ENCODE peak calls at places on chromosomes 4 and X, in eight cellular contexts. V, O, G, R, W, L, D and T are unnamed samples.

GRCh38 chr4:182869697-182870096 is 47.5 kb downstream of the DCTD start:
- DNase-seq in V (no peak), O (no peak), G (no peak), R (no peak), W (no peak), L (no peak), D (no peak), T (no peak)

GRCh38 chr4:82591592-82591991 is 29.8 kb upstream of the TMEM150C start:
- DNase-seq in V (no peak), O (no peak), G (no peak), R (no peak), W (no peak), L (no peak), D (no peak), T (no peak)

GRCh38 chrX:53445977-53446376 is 11.8 kb upstream of the HSD17B10 start:
- DNase-seq in V (no peak), O (peak), G (peak), R (peak), W (peak), L (peak), D (peak), T (no peak)

GRCh38 chr4:179007758-179008157 is 1565.5 kb upstream of the AGA start:
- DNase-seq in V (no peak), O (no peak), G (no peak), R (no peak), W (no peak), L (no peak), D (no peak), T (no peak)

GRCh38 chr4:108466936-108467902 is 153.2 kb upstream of the RPL34 start:
- DNase-seq in V (no peak), O (no peak), G (peak), R (no peak), W (no peak), L (peak), D (peak), T (no peak)

GRCh38 chr4:123811763-123812390 is 415.3 kb downstream of the SPRY1 start:
- DNase-seq in V (no peak), O (no peak), G (no peak), R (no peak), W (no peak), L (peak), D (no peak), T (no peak)

GRCh38 chr4:6719611-6720179 is 3.7 kb downstream of the BLOC1S4 start:
- DNase-seq in V (no peak), O (no peak), G (no peak), R (no peak), W (no peak), L (no peak), D (no peak), T (no peak)

GRCh38 chrX:121014826-121015225 is 29.3 kb upstream of the CT47A1 start:
- DNase-seq in V (no peak), O (no peak), G (no peak), R (no peak), W (no peak), L (no peak), D (no peak), T (no peak)

GRCh38 chrX:149871940-149872339 is 9.0 kb upstream of the MAGEA8 start:
- DNase-seq in V (no peak), O (peak), G (no peak), R (peak), W (no peak), L (no peak), D (peak), T (no peak)

GRCh38 chr4:158670975-158671664 is 567 bp downstream of the C4orf46 start:
- DNase-seq in V (peak), O (peak), G (peak), R (peak), W (peak), L (peak), D (peak), T (peak)

GRCh38 chrX:87583679-87584078 is 66.1 kb downstream of the KLHL4 start:
- DNase-seq in V (no peak), O (no peak), G (peak), R (peak), W (peak), L (peak), D (peak), T (no peak)

GRCh38 chr4:101205878-101206277 is 141.4 kb downstream of the PPP3CA start:
- DNase-seq in V (no peak), O (peak), G (peak), R (no peak), W (no peak), L (peak), D (peak), T (no peak)

GRCh38 chr4:4818440-4819212 is 40.8 kb upstream of the MSX1 start:
- DNase-seq in V (no peak), O (no peak), G (no peak), R (no peak), W (no peak), L (no peak), D (no peak), T (no peak)

GRCh38 chrX:72258174-72258573 is 18.9 kb downstream of the RPS4X start:
- DNase-seq in V (no peak), O (no peak), G (peak), R (no peak), W (no peak), L (peak), D (peak), T (no peak)

GRCh38 chrX:133415276-133416105 is at the start of gene GPC4:
- DNase-seq in V (peak), O (no peak), G (peak), R (no peak), W (peak), L (peak), D (no peak), T (peak)

GRCh38 chr4:52199574-52200338 is 148.7 kb downstream of the SPATA18 start:
- DNase-seq in V (no peak), O (no peak), G (peak), R (no peak), W (no peak), L (no peak), D (peak), T (no peak)